ENCODE peak calls at places on chromosomes 7 and 10, in ten cellular contexts. X, K, M, R, G, H, A, E, N and J are unnamed samples.

GRCh38 chr10:50392966-50393718 is 141.8 kb upstream of the ASAH2 start:
- DNase-seq in A (no peak), H (no peak), G (no peak), K (no peak), E (no peak), N (peak), M (no peak), X (peak), R (no peak), J (no peak)

GRCh38 chr10:103659674-103660363 is 166.3 kb downstream of the NEURL1 start:
- DNase-seq in N (peak), R (peak), H (peak), G (peak), X (peak), M (no peak), E (peak), K (peak), A (peak), J (peak)

GRCh38 chr7:116578526-116578925 is 53.7 kb downstream of the CAV1 start:
- DNase-seq in R (no peak), A (no peak), H (no peak), X (no peak), N (peak), G (no peak), M (no peak), K (no peak), E (no peak), J (no peak)

GRCh38 chr10:96261930-96262329 is 9.4 kb downstream of the BLNK start:
- DNase-seq in R (no peak), H (no peak), A (no peak), G (no peak), K (no peak), M (no peak), X (no peak), N (no peak), E (peak), J (no peak)

GRCh38 chr10:29130190-29130673 is 158.6 kb upstream of the LYZL1 start:
- DNase-seq in G (peak), E (no peak), R (no peak), M (no peak), N (peak), X (peak), A (no peak), H (no peak), K (peak), J (peak)

GRCh38 chr10:34801066-34801738 is 13.9 kb downstream of the PARD3 start:
- DNase-seq in K (no peak), X (no peak), M (no peak), G (no peak), A (no peak), R (no peak), H (no peak), N (peak), E (no peak), J (no peak)

GRCh38 chr7:138449580-138449979 is 10.5 kb upstream of the TRIM24 start:
- DNase-seq in R (no peak), X (no peak), M (peak), E (no peak), G (no peak), N (no peak), K (peak), A (peak), H (no peak), J (no peak)

GRCh38 chr10:19783721-19784120 is 32.5 kb upstream of the PLXDC2 start:
- DNase-seq in K (no peak), X (no peak), E (no peak), H (no peak), R (no peak), N (no peak), M (no peak), A (no peak), G (no peak), J (no peak)

GRCh38 chr7:142636751-142637150 is 112.5 kb upstream of the PRSS1 start:
- DNase-seq in M (no peak), H (no peak), R (no peak), G (no peak), N (no peak), X (no peak), A (peak), K (no peak), E (no peak), J (no peak)

GRCh38 chr10:113788604-113789083 is 37.2 kb downstream of the PLEKHS1 start:
- DNase-seq in X (peak), R (no peak), G (peak), E (no peak), N (peak), H (no peak), M (no peak), K (no peak), A (no peak), J (peak)

GRCh38 chr10:44878704-44879530 is 32.2 kb upstream of the TMEM72 start:
- DNase-seq in E (peak), G (peak), X (no peak), R (peak), K (peak), A (peak), M (peak), H (peak), N (peak), J (peak)

GRCh38 chr7:332646-333398 is 42.9 kb downstream of the FOXL3 start:
- DNase-seq in G (peak), H (peak), N (peak), A (peak), R (peak), M (peak), E (peak), X (peak), K (peak), J (peak)

GRCh38 chr7:106057962-106058901 is 53.9 kb downstream of the SYPL1 start:
- DNase-seq in R (peak), G (no peak), X (no peak), M (peak), H (peak), A (peak), N (no peak), E (peak), K (no peak), J (no peak)